ENCODE peak calls at places on chromosomes 1 and 21, in nine cellular contexts. F is iPS DF 19.7; E is endothelial cell of umbilical vein; D is left colon; Z is activated naive CD8-positive, alpha-beta T cell treated with anti-CD3 and anti-CD28 coated beads for 36 hours; N is NAMALWA; J is brain microvascular endothelial cell; A is activated T-helper 1 cell treated with Interleukin-2 at 50 U/mL for 16 hours; U is GM12864. H is an unnamed sample.

GRCh38 chr1:173887627-173888026 is 19.4 kb downstream of the ZBTB37 start:
- DNase-seq in F (no peak), U (no peak), A (no peak), E (no peak), J (no peak), Z (no peak), D (no peak), N (no peak), H (no peak)

GRCh38 chr1:34013958-34014737 is 150.3 kb downstream of the HMGB4 start:
- DNase-seq in Z (peak), J (no peak), N (peak), E (no peak), D (peak), U (peak), A (no peak), F (no peak), H (no peak)

GRCh38 chr1:8789314-8790214 is 27.9 kb downstream of the RERE start:
- DNase-seq in F (no peak), A (no peak), Z (no peak), E (no peak), J (no peak), U (no peak), D (no peak), N (no peak), H (no peak)

GRCh38 chr1:18062180-18062579 is 45.4 kb upstream of the IGSF21 start:
- DNase-seq in D (no peak), A (no peak), U (no peak), E (no peak), N (peak), J (no peak), Z (no peak), F (no peak), H (no peak)

GRCh38 chr1:23567996-23568607 is 8.8 kb upstream of the ID3 start:
- DNase-seq in N (no peak), E (peak), U (no peak), Z (no peak), D (peak), A (no peak), F (no peak), J (no peak), H (no peak)

GRCh38 chr1:200028586-200029034 is 1.1 kb downstream of the NR5A2 start:
- DNase-seq in E (peak), U (no peak), A (no peak), J (no peak), Z (no peak), D (no peak), F (no peak), N (no peak), H (no peak)

GRCh38 chr1:177351361-177352108 is 180.8 kb downstream of the BRINP2 start:
- DNase-seq in A (no peak), N (no peak), F (no peak), U (no peak), D (peak), E (no peak), Z (no peak), J (no peak), H (peak)

GRCh38 chr1:221939598-221939997 is 197.7 kb upstream of the DUSP10 start:
- DNase-seq in U (peak), E (no peak), A (no peak), Z (no peak), F (no peak), D (peak), J (no peak), N (peak), H (no peak)

GRCh38 chr21:31888936-31889371 is 16.1 kb downstream of the HUNK start:
- DNase-seq in J (no peak), A (no peak), U (no peak), N (no peak), Z (no peak), D (peak), F (no peak), E (no peak), H (no peak)

GRCh38 chr1:44832068-44832700 is 10.9 kb downstream of the PTCH2 start:
- DNase-seq in Z (no peak), E (no peak), A (no peak), N (no peak), F (no peak), U (no peak), J (no peak), D (no peak), H (no peak)

GRCh38 chr1:65264197-65264929 is 45.0 kb upstream of the DNAJC6 start:
- DNase-seq in E (peak), A (no peak), Z (peak), N (no peak), J (peak), D (peak), U (no peak), F (no peak), H (no peak)

GRCh38 chr1:210540288-210540687 is 211.6 kb downstream of the HHAT start:
- DNase-seq in F (no peak), D (no peak), N (no peak), U (no peak), J (no peak), A (no peak), E (no peak), Z (no peak), H (no peak)

GRCh38 chr21:44408226-44408625 is 47.1 kb upstream of the LRRC3 start:
- DNase-seq in Z (no peak), U (no peak), A (no peak), D (no peak), N (no peak), F (no peak), J (no peak), E (no peak), H (no peak)

GRCh38 chr1:41662061-41662655 is 177.7 kb upstream of the EDN2 start:
- DNase-seq in Z (peak), A (peak), U (no peak), D (peak), J (peak), F (no peak), E (peak), N (peak), H (no peak)

GRCh38 chr1:93908394-93909145 is 660 bp downstream of the GCLM start:
- DNase-seq in J (no peak), D (peak), N (peak), U (no peak), A (peak), Z (peak), E (peak), F (peak), H (peak)

GRCh38 chr1:115461526-115461925 is 123.5 kb upstream of the NGF start:
- DNase-seq in J (no peak), A (no peak), E (no peak), Z (no peak), N (no peak), D (no peak), U (no peak), F (no peak), H (no peak)

GRCh38 chr1:113904292-113904673 is 316 bp downstream of the AP4B1 start:
- DNase-seq in F (peak), D (no peak), Z (no peak), U (peak), J (no peak), E (no peak), N (no peak), A (no peak), H (peak)

GRCh38 chr1:109649380-109649987 is 6.4 kb upstream of the GSTM4 start:
- DNase-seq in U (no peak), A (no peak), Z (no peak), E (peak), J (no peak), D (no peak), N (no peak), F (no peak), H (no peak)

GRCh38 chr1:33649759-33650158 is 177.3 kb downstream of the ZSCAN20 start:
- DNase-seq in J (no peak), E (no peak), N (no peak), F (no peak), U (no peak), D (no peak), A (no peak), Z (no peak), H (no peak)

GRCh38 chr1:58936973-58937372 is 153.1 kb upstream of the JUN start:
- DNase-seq in U (no peak), F (no peak), E (no peak), A (no peak), J (no peak), D (no peak), N (no peak), Z (no peak), H (no peak)

GRCh38 chr1:11054666-11055065 is 5.2 kb downstream of the SRM start:
- DNase-seq in D (no peak), A (no peak), E (no peak), N (no peak), F (no peak), Z (no peak), U (no peak), J (no peak), H (no peak)

GRCh38 chr1:226344441-226345120 is 35.6 kb upstream of the LIN9 start:
- DNase-seq in N (no peak), D (no peak), J (no peak), E (no peak), F (no peak), Z (no peak), A (no peak), U (no peak), H (no peak)

GRCh38 chr21:45497846-45498645 is 44.2 kb downstream of the SLC19A1 start:
- DNase-seq in N (no peak), F (no peak), A (no peak), U (no peak), D (no peak), E (no peak), J (no peak), Z (no peak), H (no peak)

GRCh38 chr1:3112526-3112925 is 43.5 kb downstream of the PRDM16 start:
- DNase-seq in A (no peak), U (no peak), E (no peak), J (no peak), D (no peak), Z (no peak), N (no peak), F (no peak), H (no peak)

GRCh38 chr1:86504895-86505625 is 36.3 kb downstream of the CLCA1 start:
- DNase-seq in E (no peak), U (no peak), Z (no peak), A (no peak), J (no peak), F (no peak), N (no peak), D (peak), H (no peak)

GRCh38 chr1:19720973-19721372 is 56.3 kb downstream of the HTR6 start:
- DNase-seq in A (no peak), F (no peak), E (no peak), D (no peak), Z (no peak), N (no peak), U (no peak), J (no peak), H (peak)

GRCh38 chr1:22808846-22809501 is 98.3 kb downstream of the EPHB2 start:
- DNase-seq in D (peak), U (no peak), N (no peak), J (peak), F (no peak), A (no peak), E (no peak), Z (no peak), H (no peak)

GRCh38 chr1:203286161-203286984 is 18.9 kb upstream of the BTG2 start:
- DNase-seq in N (no peak), A (no peak), Z (no peak), F (no peak), E (peak), D (peak), J (no peak), U (no peak), H (no peak)

GRCh38 chr1:7405844-7406500 is 365.1 kb upstream of the VAMP3 start:
- DNase-seq in Z (no peak), F (no peak), E (no peak), J (no peak), N (no peak), U (no peak), A (no peak), D (no peak), H (no peak)

GRCh38 chr1:19096036-19096833 is 113.8 kb downstream of the UBR4 start:
- DNase-seq in U (no peak), A (no peak), Z (no peak), N (no peak), E (peak), D (peak), J (no peak), F (no peak), H (no peak)

GRCh38 chr1:175839678-175840669 is 96.6 kb upstream of the TNR start:
- DNase-seq in Z (no peak), N (no peak), F (no peak), U (no peak), E (peak), D (peak), J (no peak), A (no peak), H (no peak)

GRCh38 chr1:8506995-8507615 is 189.2 kb downstream of the SLC45A1 start:
- DNase-seq in D (no peak), E (no peak), A (no peak), F (no peak), J (no peak), N (no peak), Z (no peak), U (no peak), H (no peak)

GRCh38 chr1:34597877-34598514 is 156.9 kb upstream of the GJB5 start:
- DNase-seq in A (no peak), Z (peak), J (peak), E (peak), N (peak), U (peak), F (peak), D (peak), H (peak)

GRCh38 chr1:185595835-185596667 is 138.1 kb upstream of the HMCN1 start:
- DNase-seq in F (peak), U (peak), J (peak), D (peak), Z (peak), E (peak), N (peak), A (peak), H (peak)

GRCh38 chr21:29403922-29404538 is 105.3 kb downstream of the BACH1 start:
- DNase-seq in D (no peak), Z (no peak), F (no peak), N (no peak), E (no peak), A (no peak), U (no peak), J (no peak), H (no peak)

H was measured in NT2/D1.